ENCODE peak calls at places on chromosomes 1 and 21, in six cellular contexts. One of them, this sample, is unnamed.

GRCh38 chr1:175548774-175549173 is 194.6 kb downstream of the TNR start:
- DNase-seq in IMR-90: no peak
- DNase-seq in neuronal stem cell: no peak
- DNase-seq in H9: no peak
- DNase-seq in mesenchymal stem cell: no peak
- DNase-seq in H1: no peak
- DNase-seq in this sample: no peak

GRCh38 chr1:145995148-145995851 is 1.1 kb downstream of the TXNIP start:
- DNase-seq in IMR-90: no peak
- DNase-seq in neuronal stem cell: no peak
- DNase-seq in H9: no peak
- DNase-seq in mesenchymal stem cell: no peak
- DNase-seq in H1: no peak
- DNase-seq in this sample: no peak

GRCh38 chr1:13517193-13517812 is 3.5 kb upstream of the LRRC38 start:
- DNase-seq in IMR-90: no peak
- DNase-seq in neuronal stem cell: peak; percentile 37
- DNase-seq in H9: peak; percentile 75
- DNase-seq in mesenchymal stem cell: peak; percentile 2
- DNase-seq in H1: no peak
- DNase-seq in this sample: peak; percentile 16

GRCh38 chr1:14598498-14599172 is at the start of gene KAZN:
- DNase-seq in IMR-90: no peak
- DNase-seq in neuronal stem cell: peak; percentile 74
- DNase-seq in H9: peak; percentile 78
- DNase-seq in mesenchymal stem cell: no peak
- DNase-seq in H1: no peak
- DNase-seq in this sample: peak; percentile 65

GRCh38 chr1:8424539-8425116 is 106.7 kb downstream of the SLC45A1 start:
- DNase-seq in IMR-90: no peak
- DNase-seq in neuronal stem cell: no peak
- DNase-seq in H9: peak; percentile 90
- DNase-seq in mesenchymal stem cell: no peak
- DNase-seq in H1: no peak
- DNase-seq in this sample: peak; percentile 45

GRCh38 chr1:20100632-20101355 is 18.5 kb downstream of the PLA2G2D start:
- DNase-seq in IMR-90: peak; percentile 48
- DNase-seq in neuronal stem cell: peak; percentile 24
- DNase-seq in H9: peak; percentile 84
- DNase-seq in mesenchymal stem cell: peak; percentile 44
- DNase-seq in H1: peak; percentile 47
- DNase-seq in this sample: peak; percentile 42

GRCh38 chr1:41389009-41389408 is 27.8 kb downstream of the FOXO6 start:
- DNase-seq in IMR-90: no peak
- DNase-seq in neuronal stem cell: no peak
- DNase-seq in H9: no peak
- DNase-seq in mesenchymal stem cell: no peak
- DNase-seq in H1: no peak
- DNase-seq in this sample: no peak

GRCh38 chr1:98388431-98388830 is 273.1 kb upstream of the SNX7 start:
- DNase-seq in IMR-90: peak; percentile 83
- DNase-seq in neuronal stem cell: no peak
- DNase-seq in H9: no peak
- DNase-seq in mesenchymal stem cell: peak; percentile 54
- DNase-seq in H1: no peak
- DNase-seq in this sample: no peak

GRCh38 chr1:33089457-33089856 is 8.5 kb downstream of the AZIN2 start:
- DNase-seq in IMR-90: no peak
- DNase-seq in neuronal stem cell: no peak
- DNase-seq in H9: no peak
- DNase-seq in mesenchymal stem cell: no peak
- DNase-seq in H1: no peak
- DNase-seq in this sample: no peak

GRCh38 chr1:11842154-11843041 is 5.2 kb downstream of the NPPA start:
- DNase-seq in IMR-90: peak; percentile 34
- DNase-seq in neuronal stem cell: no peak
- DNase-seq in H9: no peak
- DNase-seq in mesenchymal stem cell: no peak
- DNase-seq in H1: no peak
- DNase-seq in this sample: no peak

GRCh38 chr1:18700530-18700929 is 69.9 kb downstream of the PAX7 start:
- DNase-seq in IMR-90: no peak
- DNase-seq in neuronal stem cell: no peak
- DNase-seq in H9: no peak
- DNase-seq in mesenchymal stem cell: no peak
- DNase-seq in H1: no peak
- DNase-seq in this sample: no peak

GRCh38 chr1:245969274-245969673 is 537.8 kb downstream of the SMYD3 start:
- DNase-seq in IMR-90: peak; percentile 93
- DNase-seq in neuronal stem cell: no peak
- DNase-seq in H9: no peak
- DNase-seq in mesenchymal stem cell: peak; percentile 92
- DNase-seq in H1: no peak
- DNase-seq in this sample: no peak

GRCh38 chr21:39000496-39000895 is 182.8 kb downstream of the PSMG1 start:
- DNase-seq in IMR-90: peak; percentile 46
- DNase-seq in neuronal stem cell: no peak
- DNase-seq in H9: no peak
- DNase-seq in mesenchymal stem cell: peak; percentile 18
- DNase-seq in H1: no peak
- DNase-seq in this sample: no peak

GRCh38 chr21:39556176-39556575 is 56.6 kb upstream of the B3GALT5 start:
- DNase-seq in IMR-90: no peak
- DNase-seq in neuronal stem cell: peak; percentile 56
- DNase-seq in H9: peak; percentile 54
- DNase-seq in mesenchymal stem cell: no peak
- DNase-seq in H1: no peak
- DNase-seq in this sample: no peak

GRCh38 chr1:12315126-12315525 is 85.3 kb downstream of the VPS13D start:
- DNase-seq in IMR-90: no peak
- DNase-seq in neuronal stem cell: no peak
- DNase-seq in H9: no peak
- DNase-seq in mesenchymal stem cell: no peak
- DNase-seq in H1: no peak
- DNase-seq in this sample: no peak

GRCh38 chr1:201320168-201320842 is 37.0 kb downstream of the PKP1 start:
- DNase-seq in IMR-90: no peak
- DNase-seq in neuronal stem cell: no peak
- DNase-seq in H9: no peak
- DNase-seq in mesenchymal stem cell: no peak
- DNase-seq in H1: no peak
- DNase-seq in this sample: no peak

GRCh38 chr1:215720121-215720520 is 153.0 kb downstream of the KCTD3 start:
- DNase-seq in IMR-90: peak; percentile 49
- DNase-seq in neuronal stem cell: no peak
- DNase-seq in H9: no peak
- DNase-seq in mesenchymal stem cell: peak; percentile 16
- DNase-seq in H1: no peak
- DNase-seq in this sample: no peak

GRCh38 chr1:166910396-166910994 is 34.4 kb upstream of the TADA1 start:
- DNase-seq in IMR-90: peak; percentile 81
- DNase-seq in neuronal stem cell: peak; percentile 54
- DNase-seq in H9: peak; percentile 77
- DNase-seq in mesenchymal stem cell: peak; percentile 84
- DNase-seq in H1: peak; percentile 38
- DNase-seq in this sample: peak; percentile 91

GRCh38 chr1:114236517-114236916 is 82.8 kb upstream of the SYT6 start:
- DNase-seq in IMR-90: no peak
- DNase-seq in neuronal stem cell: no peak
- DNase-seq in H9: no peak
- DNase-seq in mesenchymal stem cell: no peak
- DNase-seq in H1: no peak
- DNase-seq in this sample: no peak

GRCh38 chr1:94236021-94236491 is 1.3 kb downstream of the ARHGAP29 start:
- DNase-seq in IMR-90: peak; percentile 8
- DNase-seq in neuronal stem cell: peak; percentile 15
- DNase-seq in H9: no peak
- DNase-seq in mesenchymal stem cell: no peak
- DNase-seq in H1: no peak
- DNase-seq in this sample: peak; percentile 53

GRCh38 chr1:94962745-94963265 is 35.9 kb upstream of the CNN3 start:
- DNase-seq in IMR-90: peak; percentile 49
- DNase-seq in neuronal stem cell: no peak
- DNase-seq in H9: no peak
- DNase-seq in mesenchymal stem cell: peak; percentile 62
- DNase-seq in H1: no peak
- DNase-seq in this sample: no peak

GRCh38 chr1:247056071-247056470 is 22.5 kb downstream of the ZNF670 start:
- DNase-seq in IMR-90: no peak
- DNase-seq in neuronal stem cell: no peak
- DNase-seq in H9: no peak
- DNase-seq in mesenchymal stem cell: no peak
- DNase-seq in H1: no peak
- DNase-seq in this sample: no peak
- H3K9me3 ChIP-seq in IMR-90: peaks cover 30% of the 10 kb centered on the region
- H3K9me3 ChIP-seq in neuronal stem cell: peaks cover 90% of the 10 kb centered on the region
- H3K9me3 ChIP-seq in H9: peaks cover 32% of the 10 kb centered on the region
- H3K9me3 ChIP-seq in mesenchymal stem cell: peaks cover 84% of the 10 kb centered on the region
- H3K9me3 ChIP-seq in H1: peaks cover 34% of the 10 kb centered on the region
- H3K9me3 ChIP-seq in this sample: peaks cover 13% of the 10 kb centered on the region

DNA sequence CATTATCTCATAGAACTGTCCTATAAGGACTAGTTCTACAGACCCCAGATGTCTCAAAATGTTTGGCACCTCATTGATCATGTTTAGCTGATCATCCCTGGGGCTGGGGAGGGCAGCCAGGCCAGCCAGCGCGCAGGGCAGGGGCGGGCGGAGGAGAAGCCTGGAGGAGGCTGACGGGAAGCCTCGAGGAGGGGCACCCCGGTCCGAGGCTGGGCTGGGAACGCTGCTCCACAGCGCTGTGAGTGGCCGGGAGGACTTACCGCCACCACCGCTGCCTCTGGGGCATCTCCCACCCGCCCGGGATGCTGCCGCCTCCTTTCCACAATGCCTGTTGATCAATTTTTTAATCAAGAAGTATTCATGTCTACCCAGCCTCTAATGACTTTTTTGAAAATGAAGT is 159.5 kb upstream of the GREM2 start:
- DNase-seq in IMR-90: no peak
- DNase-seq in neuronal stem cell: no peak
- DNase-seq in H9: no peak
- DNase-seq in mesenchymal stem cell: no peak
- DNase-seq in H1: no peak
- DNase-seq in this sample: no peak
- H4K91ac ChIP-seq in IMR-90: no peak overlapping the region
- H4K91ac ChIP-seq in neuronal stem cell: no peak overlapping the region
- H4K91ac ChIP-seq in H9: no peak overlapping the region
- H4K91ac ChIP-seq in mesenchymal stem cell: no peak overlapping the region
- H4K91ac ChIP-seq in H1: no peak overlapping the region
- H4K91ac ChIP-seq in this sample: no peak overlapping the region

DNA sequence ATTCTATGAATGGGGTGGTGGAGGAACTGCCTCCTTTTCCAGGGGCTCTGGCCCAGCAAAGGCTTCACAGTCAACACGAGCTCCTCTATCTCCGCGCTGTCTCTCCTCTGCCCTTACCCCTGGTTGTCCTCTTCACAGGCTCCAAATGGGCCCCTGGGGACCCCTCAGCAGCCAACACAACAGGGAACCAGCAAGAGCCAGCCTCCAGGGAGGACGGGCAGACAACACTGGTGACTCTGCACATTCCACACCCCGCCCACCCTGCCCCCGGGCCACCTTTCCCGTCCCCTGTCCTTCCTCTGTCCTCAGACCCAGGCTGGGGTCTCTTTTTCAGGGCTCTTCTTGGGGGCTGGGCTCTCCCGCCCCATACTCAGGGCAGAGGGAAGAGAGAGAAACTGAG is 17.5 kb upstream of the ETV3 start:
- DNase-seq in IMR-90: no peak
- DNase-seq in neuronal stem cell: no peak
- DNase-seq in H9: peak; percentile 79
- DNase-seq in mesenchymal stem cell: no peak
- DNase-seq in H1: no peak
- DNase-seq in this sample: no peak
- H2AFZ ChIP-seq in IMR-90: peak overlapping the region; percentile 92
- H2AFZ ChIP-seq in neuronal stem cell: peak overlapping the region; percentile 92
- H2AFZ ChIP-seq in H9: peak overlapping the region; percentile 76
- H2AFZ ChIP-seq in mesenchymal stem cell: no peak overlapping the region
- H2AFZ ChIP-seq in H1: peak overlapping the region; percentile 86
- H2AFZ ChIP-seq in this sample: peak overlapping the region; percentile 89

DNA sequence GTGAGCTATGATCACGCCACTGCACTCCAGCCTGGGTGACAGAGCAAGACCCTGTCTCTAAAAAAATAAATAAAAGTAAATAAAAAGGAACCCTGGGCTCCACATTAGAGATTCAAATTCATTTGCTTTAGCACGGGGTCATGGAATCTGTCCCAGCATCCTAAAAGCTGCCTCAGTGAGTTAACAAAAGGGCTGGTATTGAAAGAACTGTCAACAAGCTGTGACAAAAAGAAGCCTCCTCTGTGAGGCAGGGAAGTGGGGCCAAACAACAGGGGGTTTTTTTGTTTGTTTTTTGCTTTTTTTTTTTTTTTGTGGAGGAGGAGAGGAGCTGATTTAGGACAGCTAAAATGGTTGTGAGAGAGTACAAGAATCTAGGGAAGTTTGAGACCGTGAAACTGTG is 115.7 kb downstream of the LIPI start:
- DNase-seq in IMR-90: no peak
- DNase-seq in neuronal stem cell: peak; percentile 37
- DNase-seq in H9: no peak
- DNase-seq in mesenchymal stem cell: no peak
- DNase-seq in H1: no peak
- DNase-seq in this sample: no peak
- H3K9me3 ChIP-seq in IMR-90: no peaks in the 10 kb centered on the region
- H3K9me3 ChIP-seq in neuronal stem cell: no peaks in the 10 kb centered on the region
- H3K9me3 ChIP-seq in H9: no peaks in the 10 kb centered on the region
- H3K9me3 ChIP-seq in mesenchymal stem cell: no peaks in the 10 kb centered on the region
- H3K9me3 ChIP-seq in H1: no peaks in the 10 kb centered on the region
- H3K9me3 ChIP-seq in this sample: no peaks in the 10 kb centered on the region

GRCh38 chr1:31380181-31380580 is 7.3 kb upstream of the FABP3 start:
- DNase-seq in IMR-90: no peak
- DNase-seq in neuronal stem cell: no peak
- DNase-seq in H9: no peak
- DNase-seq in mesenchymal stem cell: no peak
- DNase-seq in H1: no peak
- DNase-seq in this sample: no peak
- H4K91ac ChIP-seq in IMR-90: no peak overlapping the region
- H4K91ac ChIP-seq in neuronal stem cell: no peak overlapping the region
- H4K91ac ChIP-seq in H9: no peak overlapping the region
- H4K91ac ChIP-seq in mesenchymal stem cell: no peak overlapping the region
- H4K91ac ChIP-seq in H1: peak overlapping the region; percentile 29
- H4K91ac ChIP-seq in this sample: no peak overlapping the region

DNA sequence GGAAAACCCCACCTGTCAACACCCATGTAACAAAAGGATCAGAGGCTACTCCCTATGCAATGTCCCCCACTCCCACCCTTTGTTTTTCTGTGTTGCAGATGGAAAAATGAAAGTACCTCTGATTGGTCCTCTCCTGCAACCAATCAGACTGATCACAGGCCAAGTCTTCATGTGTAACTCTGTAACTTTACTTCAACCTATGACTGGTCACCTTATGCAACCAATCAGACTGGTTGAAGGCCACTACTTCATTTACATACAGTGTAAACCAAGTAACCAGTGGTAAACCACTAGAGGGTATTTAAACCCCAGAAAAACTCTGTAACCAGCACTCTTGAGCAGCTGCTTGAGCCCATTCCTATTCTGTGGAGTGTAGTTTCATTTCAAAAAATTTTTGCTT is 266.3 kb upstream of the OLFM3 start:
- DNase-seq in IMR-90: no peak
- DNase-seq in neuronal stem cell: no peak
- DNase-seq in H9: no peak
- DNase-seq in mesenchymal stem cell: no peak
- DNase-seq in H1: no peak
- DNase-seq in this sample: no peak
- H2AFZ ChIP-seq in IMR-90: no peak overlapping the region
- H2AFZ ChIP-seq in neuronal stem cell: peak overlapping the region; percentile 75
- H2AFZ ChIP-seq in H9: no peak overlapping the region
- H2AFZ ChIP-seq in mesenchymal stem cell: no peak overlapping the region
- H2AFZ ChIP-seq in H1: no peak overlapping the region
- H2AFZ ChIP-seq in this sample: no peak overlapping the region

GRCh38 chr1:29322147-29322694 is 85.9 kb downstream of the PTPRU start:
- DNase-seq in IMR-90: no peak
- DNase-seq in neuronal stem cell: no peak
- DNase-seq in H9: no peak
- DNase-seq in mesenchymal stem cell: no peak
- DNase-seq in H1: no peak
- DNase-seq in this sample: no peak
- H3K9me3 ChIP-seq in IMR-90: no peaks in the 10 kb centered on the region
- H3K9me3 ChIP-seq in neuronal stem cell: no peaks in the 10 kb centered on the region
- H3K9me3 ChIP-seq in H9: no peaks in the 10 kb centered on the region
- H3K9me3 ChIP-seq in mesenchymal stem cell: no peaks in the 10 kb centered on the region
- H3K9me3 ChIP-seq in H1: no peaks in the 10 kb centered on the region
- H3K9me3 ChIP-seq in this sample: no peaks in the 10 kb centered on the region